ENCODE peak calls at places on chromosomes 4 and X, in six cellular contexts. Q is effector memory CD4-positive, alpha-beta T cell; G is M059J; S is stimulated activated CD8-positive, alpha-beta memory T cell treated with anti-CD3 and anti-CD28 coated beads, Interleukin-7, amount 100 ng/mL, for 1 hour; A is cardiac muscle cell; N is SK-N-DZ. O is an unnamed sample.

GRCh38 chr4:113411496-113411938 is 350.0 kb downstream of the CAMK2D start:
- DNase-seq in Q (no peak), G (peak; percentile 77), S (no peak), A (no peak), N (no peak), O (no peak)

GRCh38 chr4:80540785-80541469 is 205.4 kb downstream of the CFAP299 start:
- DNase-seq in Q (no peak), G (peak; percentile 17), S (no peak), A (no peak), N (no peak), O (no peak)

GRCh38 chr4:25795566-25796454 is 67.0 kb downstream of the SEL1L3 start:
- DNase-seq in Q (no peak), G (peak; percentile 73), S (no peak), A (peak; percentile 68), N (peak; percentile 9), O (no peak)

GRCh38 chrX:40083120-40083978 is 14.4 kb downstream of the BCOR start:
- DNase-seq in Q (no peak), G (no peak), S (no peak), A (peak; percentile 52), N (no peak), O (no peak)

GRCh38 chr4:105944535-105944934 is 49.3 kb downstream of the NPNT start:
- DNase-seq in Q (no peak), G (peak; percentile 31), S (no peak), A (no peak), N (no peak), O (no peak)

GRCh38 chrX:125004799-125005198 is 314.9 kb upstream of the TEX13C start:
- DNase-seq in Q (no peak), G (peak; percentile 4), S (no peak), A (no peak), N (no peak), O (no peak)

GRCh38 chr4:73603307-73603710 is 16.9 kb downstream of the RASSF6 start:
- DNase-seq in Q (no peak), G (peak; percentile 40), S (no peak), A (no peak), N (no peak), O (no peak)

GRCh38 chr4:56271121-56271520 is 116.2 kb downstream of the AASDH start:
- DNase-seq in Q (no peak), G (peak; percentile 17), S (no peak), A (no peak), N (no peak), O (no peak)

GRCh38 chr4:3418029-3418762 is 23.6 kb upstream of the HGFAC start:
- DNase-seq in Q (no peak), G (no peak), S (no peak), A (no peak), N (no peak), O (peak; percentile 70)

GRCh38 chr4:61374612-61374920 is 174.4 kb downstream of the ADGRL3 start:
- DNase-seq in Q (no peak), G (no peak), S (no peak), A (no peak), N (no peak), O (no peak)

GRCh38 chr4:518569-519083 is 19.6 kb downstream of the PIGG start:
- DNase-seq in Q (no peak), G (no peak), S (no peak), A (no peak), N (no peak), O (no peak)

GRCh38 chrX:101736651-101737050 is 77.0 kb upstream of the ARMCX2 start:
- DNase-seq in Q (no peak), G (no peak), S (no peak), A (no peak), N (no peak), O (no peak)

GRCh38 chr4:125244848-125245450 is 69.8 kb upstream of the FAT4 start:
- DNase-seq in Q (no peak), G (peak; percentile 10), S (no peak), A (peak; percentile 12), N (peak; percentile 14), O (no peak)

GRCh38 chrX:145613894-145614293 is 203.7 kb upstream of the SLITRK2 start:
- DNase-seq in Q (no peak), G (no peak), S (no peak), A (no peak), N (no peak), O (no peak)

GRCh38 chr4:90318208-90318607 is 191.0 kb downstream of the CCSER1 start:
- DNase-seq in Q (no peak), G (peak; percentile 83), S (no peak), A (no peak), N (no peak), O (no peak)